ENCODE peak calls at places on chromosome 15, in nine cellular contexts. Q is AG09309; R is fibroblast of villous mesenchyme; O is ACHN; U is RPMI8226; X is Right ventricle myocardium superior; W is hypothalamus; Z is stimulated activated CD4-positive, alpha-beta T cell treated with anti-CD3 and anti-CD28 coated beads, Interleukin-2, amount 100 ng/mL, for 48 hours; F is left lung. I is an unnamed sample.

GRCh38 chr15:82874961-82875360 is 65.5 kb downstream of the WHAMM start:
- DNase-seq in Z (no peak), W (no peak), O (no peak), Q (no peak), U (no peak), X (no peak), F (no peak), R (no peak), I (no peak)

GRCh38 chr15:59173194-59173593 is 33.4 kb upstream of the LDHAL6B start:
- DNase-seq in R (no peak), F (no peak), O (no peak), X (no peak), W (no peak), Q (no peak), Z (no peak), U (no peak), I (no peak)

GRCh38 chr15:100783760-100784492 is 95.7 kb upstream of the ALDH1A3 start:
- DNase-seq in F (no peak), Q (no peak), W (no peak), U (no peak), Z (no peak), X (no peak), O (no peak), R (no peak), I (peak)

GRCh38 chr15:67096536-67097294 is 31.3 kb downstream of the SMAD3 start:
- DNase-seq in O (no peak), W (no peak), F (no peak), Z (no peak), U (no peak), X (no peak), Q (no peak), R (no peak), I (no peak)

GRCh38 chr15:39530446-39531342 is 50.2 kb upstream of the THBS1 start:
- DNase-seq in U (no peak), F (no peak), Z (no peak), W (no peak), X (no peak), O (no peak), R (peak), Q (no peak), I (no peak)

GRCh38 chr15:94793641-94794040 is 562.3 kb downstream of the MCTP2 start:
- DNase-seq in F (no peak), R (peak), W (no peak), U (no peak), Q (no peak), X (no peak), O (no peak), Z (no peak), I (no peak)

GRCh38 chr15:40763801-40764765 is at the start of gene GCHFR:
- DNase-seq in Q (no peak), U (peak), W (peak), X (peak), F (peak), Z (peak), O (peak), R (peak), I (peak)

GRCh38 chr15:85832389-85832788 is 37.7 kb upstream of the KLHL25 start:
- DNase-seq in R (no peak), U (no peak), X (no peak), W (no peak), Q (no peak), O (no peak), Z (no peak), F (no peak), I (no peak)

GRCh38 chr15:62952969-62953368 is 89.6 kb upstream of the TPM1 start:
- DNase-seq in R (no peak), W (no peak), F (no peak), O (no peak), X (no peak), Q (no peak), U (no peak), Z (no peak), I (no peak)

GRCh38 chr15:20645956-20646355 is 104.4 kb upstream of the GOLGA6L6 start:
- DNase-seq in X (peak), F (peak), U (peak), W (no peak), R (peak), Z (no peak), O (no peak), Q (no peak), I (peak)

GRCh38 chr15:90594297-90594696 is 64.6 kb downstream of the CRTC3 start:
- DNase-seq in O (no peak), X (peak), W (peak), Z (peak), Q (no peak), R (no peak), U (peak), F (peak), I (peak)

GRCh38 chr15:90221251-90221900 is 12.4 kb downstream of the CIB1 start:
- DNase-seq in X (peak), F (peak), R (peak), U (peak), W (peak), Q (peak), O (peak), Z (no peak), I (no peak)

GRCh38 chr15:61605343-61605742 is 376.2 kb upstream of the RORA start:
- DNase-seq in W (no peak), Q (no peak), O (no peak), R (no peak), U (no peak), Z (no peak), F (no peak), X (no peak), I (no peak)

GRCh38 chr15:75776075-75776443 is 63.4 kb upstream of the CSPG4 start:
- DNase-seq in O (peak), R (peak), W (no peak), Q (no peak), U (no peak), X (no peak), Z (no peak), F (no peak), I (peak)

GRCh38 chr15:92034227-92034626 is 180.7 kb downstream of the SLCO3A1 start:
- DNase-seq in R (no peak), U (no peak), W (no peak), O (no peak), F (no peak), Q (no peak), Z (no peak), X (no peak), I (peak)

GRCh38 chr15:42863572-42864239 is 56.9 kb downstream of the TTBK2 start:
- DNase-seq in F (no peak), X (no peak), Q (no peak), U (no peak), O (no peak), Z (no peak), W (no peak), R (no peak), I (no peak)

GRCh38 chr15:41115088-41115651 is 910 bp downstream of the INO80 start:
- DNase-seq in F (no peak), R (peak), W (no peak), U (no peak), X (no peak), Z (no peak), Q (no peak), O (peak), I (no peak)

GRCh38 chr15:67820992-67821783 is 4.1 kb upstream of the SKOR1 start:
- DNase-seq in O (peak), U (peak), W (peak), Q (no peak), R (peak), Z (no peak), F (no peak), X (peak), I (no peak)

GRCh38 chr15:34855397-34855796 is 60.0 kb upstream of the ACTC1 start:
- DNase-seq in Z (no peak), X (no peak), U (no peak), Q (peak), O (peak), W (no peak), R (peak), F (no peak), I (no peak)

GRCh38 chr15:74505837-74506514 is 35.0 kb upstream of the ARID3B start:
- DNase-seq in X (no peak), F (no peak), Q (no peak), W (no peak), R (no peak), O (no peak), U (no peak), Z (no peak), I (no peak)

GRCh38 chr15:64851503-64851840 is 9.8 kb downstream of the PLEKHO2 start:
- DNase-seq in R (peak), X (no peak), Q (peak), U (no peak), Z (no peak), O (no peak), F (no peak), W (no peak), I (no peak)

GRCh38 chr15:59976480-59976879 is 27.6 kb upstream of the FOXB1 start:
- DNase-seq in Z (no peak), W (no peak), U (no peak), Q (no peak), R (no peak), O (no peak), X (no peak), F (no peak), I (no peak)

I was measured in suprapubic skin.